ENCODE peak calls at places on chromosomes 4 and X, in four cellular contexts. J is endothelial cell, Q is fibroblast of lung, L is breast epithelium. O is an unnamed sample.

GRCh38 chrX:150508461-150509367 is 59.7 kb upstream of the MTM1 start:
- DNase-seq in Q (peak; percentile 21), L (no peak), J (peak; percentile 5), O (no peak)

GRCh38 chrX:120857240-120857639 is 18.4 kb downstream of the CT47B1 start:
- DNase-seq in L (no peak), Q (no peak), J (peak; percentile 3), O (no peak)

GRCh38 chr4:16916719-16917337 is 18.4 kb upstream of the LDB2 start:
- DNase-seq in Q (no peak), J (peak; percentile 76), L (no peak), O (peak; percentile 64)

GRCh38 chrX:112672788-112673560 is 6.8 kb downstream of the LHFPL1 start:
- DNase-seq in Q (no peak), J (no peak), L (no peak), O (no peak)

GRCh38 chrX:16628954-16629595 is 20.9 kb upstream of the S100G start:
- DNase-seq in Q (peak; percentile 51), L (no peak), J (no peak), O (no peak)

GRCh38 chr4:100576570-100576969 is 58.7 kb upstream of the EMCN start:
- DNase-seq in L (no peak), J (no peak), Q (no peak), O (no peak)

GRCh38 chrX:91137881-91138280 is 296.8 kb upstream of the PABPC5 start:
- DNase-seq in J (no peak), Q (no peak), L (no peak), O (no peak)

GRCh38 chr4:37827030-37827705 is 682 bp downstream of the PGM2 start:
- DNase-seq in Q (peak; percentile 58), L (no peak), J (no peak), O (peak; percentile 28)

GRCh38 chr4:151928112-151928511 is 167.3 kb upstream of the GATB start:
- DNase-seq in Q (no peak), J (no peak), L (no peak), O (no peak)

GRCh38 chr4:25938251-25939186 is 24.5 kb downstream of the SMIM20 start:
- DNase-seq in J (no peak), Q (peak; percentile 74), L (no peak), O (peak; percentile 61)

DNA sequence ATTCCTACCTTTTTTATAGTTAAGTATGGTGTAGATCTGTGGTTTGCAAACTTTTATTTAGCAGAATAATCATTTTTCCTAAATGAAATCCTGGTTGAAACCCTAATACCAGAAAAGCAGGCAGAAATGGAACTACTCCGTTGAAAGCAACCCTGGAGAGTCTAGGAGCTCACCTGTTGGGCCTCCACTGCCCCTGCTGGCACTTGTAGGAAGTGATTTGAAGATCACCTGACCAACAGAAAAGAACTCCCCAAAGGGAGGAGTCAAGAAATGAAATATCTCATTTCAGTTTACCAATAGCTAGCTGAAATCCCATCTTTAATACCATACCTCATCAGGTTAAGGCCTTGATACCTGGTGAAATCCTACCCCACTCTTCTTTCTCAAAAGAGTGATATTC is 277.1 kb downstream of the KLHL13 start:
- DNase-seq in J (no peak), L (no peak), Q (no peak), O (no peak)
- TF ChIP-seq CTCF in J (no peak), L (no peak), Q (no peak), O (no peak)

GRCh38 chr4:158929939-158930344 is 161.1 kb downstream of the FNIP2 start:
- DNase-seq in L (no peak), J (no peak), Q (no peak), O (no peak)
- TF ChIP-seq CTCF in L (no peak), J (no peak), Q (no peak), O (no peak)

DNA sequence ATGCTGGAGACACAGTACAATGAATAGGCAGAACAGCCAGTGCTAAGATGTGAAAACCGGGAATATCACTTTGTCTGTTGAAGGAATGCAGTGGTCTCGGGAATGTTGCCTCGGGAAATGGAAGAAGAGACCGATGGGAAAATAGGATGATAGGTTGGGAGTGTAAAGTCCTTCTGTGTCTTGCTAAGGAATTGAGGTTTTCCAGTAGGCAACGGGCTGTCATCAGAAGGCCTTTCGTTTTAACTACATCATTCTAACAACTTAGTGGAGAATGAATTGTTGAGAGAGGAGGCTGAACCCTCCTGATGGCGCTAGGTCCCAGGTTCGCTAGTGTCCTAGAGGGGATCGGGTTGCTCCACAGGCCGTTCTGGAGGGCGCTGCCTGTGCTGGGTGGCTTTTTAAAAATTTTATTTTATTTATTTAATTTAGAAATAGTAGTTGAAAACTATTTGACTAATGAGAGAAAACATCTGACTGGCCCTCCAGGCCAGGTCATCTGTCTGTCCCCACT is 735 bp downstream of the VBP1 start:
- DNase-seq in L (no peak), Q (no peak), J (no peak), O (no peak)
- TF ChIP-seq CTCF in L (no peak), Q (no peak), J (peak; percentile 35), O (no peak)

GRCh38 chr4:14428125-14428524 is 574.2 kb upstream of the CPEB2 start:
- DNase-seq in L (no peak), Q (no peak), J (no peak), O (no peak)
- TF ChIP-seq CTCF in L (no peak), Q (no peak), J (no peak), O (no peak)

GRCh38 chr4:73308286-73308685 is 49.7 kb upstream of the ANKRD17 start:
- DNase-seq in Q (peak; percentile 34), L (no peak), J (no peak), O (peak; percentile 26)

GRCh38 chr4:73309211-73309610 is 50.6 kb upstream of the ANKRD17 start:
- DNase-seq in J (no peak), Q (peak; percentile 62), L (no peak), O (no peak)

GRCh38 chr4:73312967-73313366 is 54.4 kb upstream of the ANKRD17 start:
- DNase-seq in Q (no peak), L (no peak), J (no peak), O (no peak)

GRCh38 chr4:73315091-73315490 is 56.5 kb upstream of the ANKRD17 start:
- DNase-seq in Q (peak; percentile 63), L (no peak), J (no peak), O (no peak)

GRCh38 chr4:73311428-73311827 is 52.8 kb upstream of the ANKRD17 start:
- DNase-seq in Q (peak; percentile 41), J (no peak), L (no peak), O (no peak)
- TF ChIP-seq CTCF in Q (no peak), J (peak; percentile 43), L (peak; percentile 18), O (no peak)

GRCh38 chrX:151724563-151725337 is 8.9 kb downstream of the FATE1 start:
- DNase-seq in J (no peak), L (peak; percentile 54), Q (no peak), O (no peak)
- TF ChIP-seq CTCF in J (no peak), L (no peak), Q (no peak), O (no peak)

DNA sequence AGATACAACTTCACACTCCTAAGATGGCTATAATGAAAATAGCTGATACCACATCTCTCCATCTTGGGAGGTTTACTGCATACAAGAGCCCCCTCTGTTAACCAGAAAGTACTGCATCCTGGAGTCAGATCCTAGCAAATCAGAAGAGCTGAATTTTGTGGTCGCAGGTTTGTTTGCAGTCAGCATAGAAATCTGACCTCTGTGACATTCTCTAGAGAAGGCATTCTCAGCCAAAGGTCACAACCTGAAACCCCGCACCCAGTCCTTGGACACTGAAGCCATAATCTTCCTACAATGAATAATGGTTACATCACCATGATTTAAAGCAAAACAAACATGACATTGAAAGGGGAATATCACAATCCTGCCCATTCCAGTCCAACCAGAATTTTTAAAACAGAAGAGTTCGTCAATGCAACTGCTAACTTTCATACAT is 17.7 kb downstream of the HS6ST2 start:
- DNase-seq in Q (no peak), L (no peak), J (no peak), O (no peak)
- TF ChIP-seq CTCF in Q (no peak), L (no peak), J (no peak), O (no peak)